ENCODE peak calls at places on chromosomes 12 and 14, in six cellular contexts. A, K, H, L, X and G are unnamed samples.

GRCh38 chr12:67720383-67720856 is 71.9 kb downstream of the DYRK2 start:
- DNase-seq in A (no peak), K (no peak), H (no peak), L (no peak), X (no peak), G (no peak)

GRCh38 chr12:75969768-75970167 is 61.8 kb downstream of the PHLDA1 start:
- DNase-seq in A (no peak), K (no peak), H (no peak), L (no peak), X (no peak), G (no peak)

GRCh38 chr12:82740-83139 is 16.2 kb downstream of the IQSEC3 start:
- DNase-seq in A (no peak), K (no peak), H (no peak), L (no peak), X (no peak), G (no peak)

GRCh38 chr14:54129850-54130640 is 173.4 kb upstream of the BMP4 start:
- DNase-seq in A (no peak), K (no peak), H (no peak), L (no peak), X (no peak), G (no peak)

GRCh38 chr14:87457727-87458126 is 535.3 kb downstream of the GALC start:
- DNase-seq in A (no peak), K (no peak), H (no peak), L (no peak), X (no peak), G (no peak)

GRCh38 chr12:131775124-131775903 is 52.9 kb upstream of the MMP17 start:
- DNase-seq in A (no peak), K (no peak), H (no peak), L (no peak), X (no peak), G (no peak)

GRCh38 chr14:27845241-27845850 is 921.2 kb upstream of the FOXG1 start:
- DNase-seq in A (no peak), K (no peak), H (no peak), L (no peak), X (no peak), G (no peak)

GRCh38 chr14:72291908-72292688 is 359.9 kb downstream of the RGS6 start:
- DNase-seq in A (no peak), K (peak), H (peak), L (no peak), X (peak), G (peak)

GRCh38 chr12:39782026-39782545 is 162.5 kb upstream of the ABCD2 start:
- DNase-seq in A (no peak), K (no peak), H (no peak), L (no peak), X (no peak), G (no peak)

GRCh38 chr12:15173142-15173541 is 48.1 kb downstream of the RERG start:
- DNase-seq in A (no peak), K (no peak), H (no peak), L (no peak), X (no peak), G (no peak)

GRCh38 chr12:91327136-91327535 is 144.5 kb upstream of the DCN start:
- DNase-seq in A (no peak), K (no peak), H (no peak), L (no peak), X (no peak), G (no peak)

GRCh38 chr14:98189521-98189920 is 1082.5 kb downstream of the BCL11B start:
- DNase-seq in A (no peak), K (no peak), H (no peak), L (no peak), X (no peak), G (no peak)

GRCh38 chr12:107435072-107435471 is 250.5 kb upstream of the PWP1 start:
- DNase-seq in A (no peak), K (no peak), H (no peak), L (no peak), X (no peak), G (no peak)

GRCh38 chr12:92955997-92956663 is 27.0 kb upstream of the EEA1 start:
- DNase-seq in A (no peak), K (no peak), H (no peak), L (no peak), X (no peak), G (no peak)

GRCh38 chr12:128307791-128308190 is 40.8 kb downstream of the TMEM132C start:
- DNase-seq in A (no peak), K (no peak), H (no peak), L (no peak), X (no peak), G (no peak)

GRCh38 chr14:44149597-44149996 is 357.5 kb downstream of the FSCB start:
- DNase-seq in A (no peak), K (no peak), H (peak), L (no peak), X (no peak), G (no peak)

GRCh38 chr12:98594050-98594853 is 766 bp downstream of the SLC25A3 start:
- DNase-seq in A (peak), K (no peak), H (no peak), L (peak), X (no peak), G (no peak)

GRCh38 chr12:73892181-73892580 is 645.5 kb upstream of the ATXN7L3B start:
- DNase-seq in A (no peak), K (no peak), H (no peak), L (no peak), X (no peak), G (no peak)

GRCh38 chr12:124188561-124189405 is 106.1 kb upstream of the RFLNA start:
- DNase-seq in A (peak), K (no peak), H (peak), L (no peak), X (no peak), G (no peak)

GRCh38 chr14:64293976-64294671 is at the start of gene ESR2:
- DNase-seq in A (no peak), K (no peak), H (no peak), L (peak), X (no peak), G (peak)
- TF ChIP-seq POLR2A in A (no peak), K (no peak), H (no peak), L (no peak), X (no peak), G (no peak)

GRCh38 chr12:69738351-69739286 is at the start of gene RAB3IP:
- DNase-seq in A (peak), K (peak), H (peak), L (peak), X (peak), G (peak)
- TF ChIP-seq POLR2AphosphoS5 in A (peak), K (peak), H (peak), L (peak), X (no peak), G (no peak)

GRCh38 chr14:73489481-73490175 is 1.1 kb upstream of the RIOX1 start:
- DNase-seq in A (no peak), K (no peak), H (no peak), L (no peak), X (no peak), G (no peak)

GRCh38 chr14:73491977-73492552 is 1.3 kb downstream of the RIOX1 start:
- DNase-seq in A (no peak), K (no peak), H (no peak), L (no peak), X (no peak), G (no peak)

GRCh38 chr14:73494593-73494992 is 3.9 kb downstream of the RIOX1 start:
- DNase-seq in A (no peak), K (no peak), H (no peak), L (no peak), X (no peak), G (no peak)

GRCh38 chr14:73492661-73493060 is 1.9 kb downstream of the RIOX1 start:
- DNase-seq in A (no peak), K (no peak), H (no peak), L (no peak), X (no peak), G (no peak)

DNA sequence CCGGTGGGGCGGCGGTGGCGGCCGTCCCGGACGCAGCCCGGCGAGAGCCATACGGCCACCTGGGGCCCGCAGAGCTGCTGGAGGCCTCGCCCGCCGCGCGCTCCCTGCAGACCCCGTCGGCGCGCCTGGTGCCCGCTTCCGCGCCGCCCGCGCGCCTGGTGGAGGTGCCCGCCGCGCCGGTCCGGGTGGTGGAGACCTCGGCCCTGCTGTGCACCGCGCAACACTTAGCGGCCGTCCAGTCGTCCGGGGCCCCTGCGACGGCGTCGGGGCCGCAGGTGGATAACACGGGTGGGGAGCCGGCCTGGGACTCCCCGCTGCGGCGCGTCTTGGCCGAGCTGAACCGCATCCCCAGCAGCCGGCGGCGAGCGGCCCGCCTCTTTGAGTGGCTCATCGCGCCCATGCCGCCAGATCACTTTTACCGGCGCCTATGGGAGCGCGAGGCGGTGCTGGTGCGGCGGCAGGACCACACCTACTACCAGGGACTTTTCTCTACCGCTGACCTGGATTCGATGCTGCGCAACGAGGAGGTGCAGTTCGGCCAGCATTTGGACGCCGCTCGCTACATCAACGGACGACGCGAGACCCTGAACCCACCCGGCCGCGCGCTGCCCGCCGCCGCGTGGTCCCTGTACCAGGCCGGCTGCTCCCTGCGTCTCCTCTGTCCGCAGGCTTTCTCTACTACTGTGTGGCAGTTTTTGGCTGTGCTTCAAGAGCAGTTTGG is 683 bp downstream of the RIOX1 start:
- DNase-seq in A (peak), K (no peak), H (peak), L (peak), X (no peak), G (peak)
- TF ChIP-seq POLR2A in A (peak), K (no peak), H (peak), L (peak), X (no peak), G (peak)

GRCh38 chr12:117118838-117119591 is 19.8 kb upstream of the TESC start:
- DNase-seq in A (no peak), K (no peak), H (peak), L (no peak), X (no peak), G (no peak)
- TF ChIP-seq POLR2AphosphoS5 in A (no peak), K (no peak), H (no peak), L (no peak), X (no peak), G (no peak)

GRCh38 chr14:23306412-23307145 is at the start of gene BCL2L2:
- DNase-seq in A (peak), K (peak), H (peak), L (peak), X (no peak), G (peak)
- TF ChIP-seq POLR2A in A (peak), K (peak), H (no peak), L (peak), X (peak), G (peak)

DNA sequence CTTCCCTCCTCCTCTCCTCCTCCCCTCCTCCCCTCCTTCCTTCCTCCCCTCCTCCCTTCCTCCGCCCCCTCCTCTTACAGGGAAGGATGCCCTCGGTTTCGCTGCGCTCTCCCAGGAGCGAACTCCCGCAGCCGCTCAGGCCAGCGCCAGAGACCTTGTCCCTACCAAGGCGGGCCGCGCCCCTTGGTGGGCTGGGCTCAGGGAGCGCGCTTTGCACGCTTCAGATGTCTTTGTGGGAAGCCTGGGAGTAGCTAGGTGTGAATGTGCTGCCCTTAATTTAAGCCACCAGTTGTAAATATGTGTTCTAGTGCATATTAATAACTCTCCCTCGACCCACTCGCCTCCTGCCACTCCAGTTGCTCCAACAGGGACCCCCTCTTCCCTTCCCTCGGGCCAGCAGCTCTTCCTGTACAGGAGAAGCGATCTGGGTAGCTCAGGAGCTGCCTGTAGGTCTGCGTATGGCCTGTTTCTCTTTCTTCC is 13.4 kb upstream of the MAP3K9 start:
- DNase-seq in A (no peak), K (no peak), H (no peak), L (peak), X (no peak), G (no peak)
- TF ChIP-seq POLR2AphosphoS5 in A (no peak), K (peak), H (no peak), L (no peak), X (no peak), G (no peak)

GRCh38 chr14:104994988-104995387 is 9.4 kb downstream of the CLBA1 start:
- DNase-seq in A (no peak), K (no peak), H (no peak), L (no peak), X (no peak), G (no peak)

GRCh38 chr14:104993306-104993705 is 7.7 kb downstream of the CLBA1 start:
- DNase-seq in A (no peak), K (no peak), H (no peak), L (no peak), X (no peak), G (no peak)

GRCh38 chr14:104993808-104994591 is 8.4 kb downstream of the CLBA1 start:
- DNase-seq in A (no peak), K (no peak), H (no peak), L (no peak), X (no peak), G (no peak)

GRCh38 chr14:104991896-104992230 is 6.3 kb downstream of the CLBA1 start:
- DNase-seq in A (no peak), K (no peak), H (no peak), L (no peak), X (no peak), G (no peak)

DNA sequence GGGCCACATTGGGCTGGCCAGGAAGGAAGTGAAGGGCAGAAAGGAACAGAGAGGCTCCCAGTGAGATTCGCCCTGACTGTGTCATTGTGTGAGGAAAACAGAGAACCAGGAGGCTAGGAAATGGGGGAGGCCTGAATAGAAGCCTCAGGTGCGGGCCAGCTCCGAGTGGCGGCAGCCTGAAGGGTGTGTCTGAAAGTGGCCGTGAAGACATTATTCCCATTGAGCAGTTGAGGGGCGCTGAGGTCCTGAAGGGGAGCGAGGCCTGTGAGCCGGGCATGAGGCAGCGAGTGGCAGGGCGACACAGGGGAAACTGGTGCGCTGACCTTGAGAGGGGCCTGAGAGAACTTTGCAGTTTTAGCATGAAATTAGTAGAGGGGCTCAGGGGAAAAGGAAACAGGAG is 6.9 kb downstream of the CLBA1 start:
- DNase-seq in A (no peak), K (no peak), H (no peak), L (no peak), X (no peak), G (no peak)
- TF ChIP-seq POLR2A in A (no peak), K (no peak), H (no peak), L (no peak), X (no peak), G (no peak)

GRCh38 chr14:104694475-104694950 is 5.1 kb downstream of the INF2 start:
- DNase-seq in A (no peak), K (no peak), H (no peak), L (no peak), X (no peak), G (no peak)
- TF ChIP-seq POLR2AphosphoS5 in A (no peak), K (no peak), H (no peak), L (no peak), X (no peak), G (no peak)

DNA sequence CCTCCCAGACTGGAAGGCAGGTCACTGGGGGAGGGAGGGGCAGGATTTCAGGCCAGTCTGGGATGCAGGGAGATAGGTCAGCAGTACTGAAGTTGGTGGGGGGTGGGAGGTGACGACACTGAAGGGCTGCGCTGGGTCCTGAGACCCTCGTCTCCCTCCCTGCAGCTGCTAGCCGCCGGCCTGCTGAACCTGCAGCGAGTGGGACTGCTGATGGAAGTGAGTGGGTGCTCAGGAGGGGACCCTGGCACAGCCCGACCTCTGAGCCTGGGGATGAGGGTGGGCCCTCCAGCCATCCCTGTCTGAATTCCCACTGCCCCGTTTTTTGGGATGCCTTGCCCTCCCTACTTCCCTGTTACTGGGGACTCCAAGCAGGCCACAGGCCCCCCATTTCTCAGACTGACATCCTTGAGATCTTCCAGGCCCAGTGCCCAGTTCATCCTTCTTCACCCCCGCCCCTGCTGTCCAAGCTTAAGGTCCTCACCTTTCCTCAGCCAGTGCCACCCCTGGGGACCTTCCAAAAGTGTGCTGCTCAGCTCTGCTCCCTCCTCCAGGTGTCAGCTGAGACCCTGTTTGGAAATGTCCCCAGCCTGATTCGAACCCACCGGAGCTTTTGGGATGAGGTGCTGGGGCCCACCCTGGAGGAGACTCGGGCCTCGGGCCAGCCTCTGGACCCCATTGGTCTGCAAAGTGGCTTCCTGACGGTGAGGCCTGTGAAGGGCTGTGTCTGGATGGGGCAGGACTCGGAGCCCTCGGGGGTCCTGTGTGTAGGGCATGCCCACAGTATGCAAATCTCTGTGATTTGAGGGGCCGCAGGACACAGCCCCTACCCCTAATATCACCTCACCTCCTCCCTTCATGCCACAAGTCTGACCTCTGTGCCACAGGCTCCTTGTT is 5.5 kb downstream of the PLEKHG6 start:
- DNase-seq in A (no peak), K (no peak), H (no peak), L (no peak), X (no peak), G (no peak)
- TF ChIP-seq POLR2A in A (no peak), K (no peak), H (no peak), L (no peak), X (no peak), G (no peak)